ENCODE peak calls at places on chromosomes 4 and X, in nine cellular contexts. One of them, this sample, is unnamed.

GRCh38 chrX:150569155-150569477 is 695 bp downstream of the MTM1 start:
- DNase-seq in glutamatergic neuron: no peak
- DNase-seq in fibroblast of pulmonary artery: peak
- DNase-seq in lung: no peak
- DNase-seq in GM06990: no peak
- DNase-seq in nephron progenitor cell: no peak
- DNase-seq in CD4-positive, alpha-beta T cell: peak
- DNase-seq in AG04449: no peak
- DNase-seq in astrocyte of the spinal cord: peak
- DNase-seq in this sample: no peak

GRCh38 chrX:23980063-23980462 is 46.9 kb downstream of the KLHL15 start:
- DNase-seq in lung: no peak
- DNase-seq in glutamatergic neuron: no peak
- DNase-seq in AG04449: no peak
- DNase-seq in GM06990: no peak
- DNase-seq in fibroblast of pulmonary artery: no peak
- DNase-seq in nephron progenitor cell: no peak
- DNase-seq in astrocyte of the spinal cord: no peak
- DNase-seq in CD4-positive, alpha-beta T cell: no peak
- DNase-seq in this sample: no peak

GRCh38 chr4:84681488-84682274 is 98.8 kb downstream of the CDS1 start:
- DNase-seq in nephron progenitor cell: no peak
- DNase-seq in astrocyte of the spinal cord: peak
- DNase-seq in glutamatergic neuron: no peak
- DNase-seq in lung: no peak
- DNase-seq in fibroblast of pulmonary artery: peak
- DNase-seq in CD4-positive, alpha-beta T cell: no peak
- DNase-seq in GM06990: no peak
- DNase-seq in AG04449: peak
- DNase-seq in this sample: no peak

GRCh38 chr4:149885896-149886295 is 70.3 kb upstream of the IQCM start:
- DNase-seq in glutamatergic neuron: no peak
- DNase-seq in CD4-positive, alpha-beta T cell: no peak
- DNase-seq in fibroblast of pulmonary artery: peak
- DNase-seq in AG04449: peak
- DNase-seq in nephron progenitor cell: no peak
- DNase-seq in GM06990: no peak
- DNase-seq in astrocyte of the spinal cord: peak
- DNase-seq in lung: no peak
- DNase-seq in this sample: no peak

GRCh38 chrX:30141966-30142365 is 73.4 kb upstream of the MAGEB2 start:
- DNase-seq in astrocyte of the spinal cord: peak
- DNase-seq in glutamatergic neuron: no peak
- DNase-seq in lung: no peak
- DNase-seq in fibroblast of pulmonary artery: peak
- DNase-seq in nephron progenitor cell: peak
- DNase-seq in GM06990: no peak
- DNase-seq in AG04449: no peak
- DNase-seq in CD4-positive, alpha-beta T cell: no peak
- DNase-seq in this sample: no peak

GRCh38 chrX:54978448-54978847 is 15.5 kb downstream of the PFKFB1 start:
- DNase-seq in lung: no peak
- DNase-seq in nephron progenitor cell: no peak
- DNase-seq in astrocyte of the spinal cord: no peak
- DNase-seq in glutamatergic neuron: no peak
- DNase-seq in fibroblast of pulmonary artery: peak
- DNase-seq in CD4-positive, alpha-beta T cell: no peak
- DNase-seq in GM06990: no peak
- DNase-seq in AG04449: no peak
- DNase-seq in this sample: no peak

GRCh38 chrX:17930850-17931249 is 69.8 kb upstream of the RAI2 start:
- DNase-seq in lung: no peak
- DNase-seq in astrocyte of the spinal cord: no peak
- DNase-seq in GM06990: no peak
- DNase-seq in CD4-positive, alpha-beta T cell: no peak
- DNase-seq in fibroblast of pulmonary artery: no peak
- DNase-seq in AG04449: no peak
- DNase-seq in glutamatergic neuron: no peak
- DNase-seq in nephron progenitor cell: no peak
- DNase-seq in this sample: no peak

GRCh38 chr4:25792200-25792791 is 70.5 kb downstream of the SEL1L3 start:
- DNase-seq in glutamatergic neuron: peak
- DNase-seq in CD4-positive, alpha-beta T cell: no peak
- DNase-seq in GM06990: no peak
- DNase-seq in astrocyte of the spinal cord: no peak
- DNase-seq in AG04449: no peak
- DNase-seq in fibroblast of pulmonary artery: peak
- DNase-seq in lung: peak
- DNase-seq in nephron progenitor cell: peak
- DNase-seq in this sample: peak

GRCh38 chrX:18676470-18676869 is 4.6 kb upstream of the RS1 start:
- DNase-seq in nephron progenitor cell: peak
- DNase-seq in fibroblast of pulmonary artery: peak
- DNase-seq in astrocyte of the spinal cord: no peak
- DNase-seq in lung: no peak
- DNase-seq in GM06990: no peak
- DNase-seq in CD4-positive, alpha-beta T cell: no peak
- DNase-seq in AG04449: no peak
- DNase-seq in glutamatergic neuron: peak
- DNase-seq in this sample: peak

GRCh38 chr4:38177792-38178665 is 217.8 kb downstream of the PTTG2 start:
- DNase-seq in astrocyte of the spinal cord: no peak
- DNase-seq in AG04449: no peak
- DNase-seq in GM06990: no peak
- DNase-seq in lung: peak
- DNase-seq in glutamatergic neuron: no peak
- DNase-seq in fibroblast of pulmonary artery: peak
- DNase-seq in CD4-positive, alpha-beta T cell: peak
- DNase-seq in nephron progenitor cell: no peak
- DNase-seq in this sample: no peak

GRCh38 chr4:132297346-132297745 is 851.7 kb upstream of the PCDH10 start:
- DNase-seq in astrocyte of the spinal cord: peak
- DNase-seq in fibroblast of pulmonary artery: peak
- DNase-seq in CD4-positive, alpha-beta T cell: no peak
- DNase-seq in nephron progenitor cell: no peak
- DNase-seq in GM06990: no peak
- DNase-seq in glutamatergic neuron: no peak
- DNase-seq in lung: no peak
- DNase-seq in AG04449: no peak
- DNase-seq in this sample: no peak

GRCh38 chr4:13088726-13089658 is 395.1 kb downstream of the RAB28 start:
- DNase-seq in fibroblast of pulmonary artery: no peak
- DNase-seq in nephron progenitor cell: no peak
- DNase-seq in astrocyte of the spinal cord: peak
- DNase-seq in lung: no peak
- DNase-seq in AG04449: no peak
- DNase-seq in CD4-positive, alpha-beta T cell: no peak
- DNase-seq in GM06990: no peak
- DNase-seq in glutamatergic neuron: no peak
- DNase-seq in this sample: no peak

GRCh38 chrX:45050558-45050957 is 150.1 kb downstream of the DIPK2B start:
- DNase-seq in nephron progenitor cell: no peak
- DNase-seq in astrocyte of the spinal cord: no peak
- DNase-seq in lung: no peak
- DNase-seq in AG04449: no peak
- DNase-seq in fibroblast of pulmonary artery: no peak
- DNase-seq in GM06990: no peak
- DNase-seq in glutamatergic neuron: no peak
- DNase-seq in CD4-positive, alpha-beta T cell: no peak
- DNase-seq in this sample: no peak

GRCh38 chrX:110421499-110422455 is 63.1 kb downstream of the RTL9 start:
- DNase-seq in glutamatergic neuron: no peak
- DNase-seq in GM06990: no peak
- DNase-seq in nephron progenitor cell: no peak
- DNase-seq in AG04449: no peak
- DNase-seq in fibroblast of pulmonary artery: no peak
- DNase-seq in astrocyte of the spinal cord: no peak
- DNase-seq in lung: peak
- DNase-seq in CD4-positive, alpha-beta T cell: no peak
- DNase-seq in this sample: no peak

GRCh38 chrX:97159916-97160800 is 276.4 kb downstream of the RPA4 start:
- DNase-seq in astrocyte of the spinal cord: no peak
- DNase-seq in nephron progenitor cell: no peak
- DNase-seq in CD4-positive, alpha-beta T cell: no peak
- DNase-seq in glutamatergic neuron: no peak
- DNase-seq in lung: no peak
- DNase-seq in GM06990: no peak
- DNase-seq in AG04449: no peak
- DNase-seq in fibroblast of pulmonary artery: no peak
- DNase-seq in this sample: peak

GRCh38 chrX:23766650-23767551 is 16.1 kb upstream of the SAT1 start:
- DNase-seq in GM06990: no peak
- DNase-seq in nephron progenitor cell: peak
- DNase-seq in fibroblast of pulmonary artery: no peak
- DNase-seq in CD4-positive, alpha-beta T cell: no peak
- DNase-seq in astrocyte of the spinal cord: no peak
- DNase-seq in glutamatergic neuron: no peak
- DNase-seq in AG04449: no peak
- DNase-seq in lung: no peak
- DNase-seq in this sample: no peak

GRCh38 chr4:187632260-187633010 is 363.1 kb upstream of the ZFP42 start:
- DNase-seq in AG04449: no peak
- DNase-seq in astrocyte of the spinal cord: peak
- DNase-seq in glutamatergic neuron: no peak
- DNase-seq in nephron progenitor cell: no peak
- DNase-seq in GM06990: no peak
- DNase-seq in fibroblast of pulmonary artery: no peak
- DNase-seq in CD4-positive, alpha-beta T cell: no peak
- DNase-seq in lung: no peak
- DNase-seq in this sample: no peak

DNA sequence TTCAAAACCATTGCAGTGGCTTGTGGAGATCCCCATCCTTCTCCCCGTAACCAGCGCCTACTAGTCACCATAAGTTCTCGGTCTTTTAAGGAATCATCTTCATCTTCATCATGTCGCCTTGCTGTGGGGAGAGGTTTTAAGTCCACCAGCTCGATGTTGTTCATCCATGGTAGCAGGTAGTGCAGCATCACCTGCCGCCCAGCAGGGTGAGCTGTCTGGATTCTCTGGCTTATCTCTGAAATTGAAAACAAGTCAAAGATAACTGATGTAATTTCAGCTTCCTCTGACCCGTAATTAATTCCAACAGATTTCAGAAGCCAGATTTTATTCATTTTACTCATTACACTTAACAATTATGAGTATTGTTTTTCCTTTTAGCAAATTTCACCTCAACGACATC is 67.4 kb downstream of the ZAR1 start:
- DNase-seq in glutamatergic neuron: no peak
- DNase-seq in GM06990: no peak
- DNase-seq in AG04449: no peak
- DNase-seq in lung: no peak
- DNase-seq in fibroblast of pulmonary artery: peak
- DNase-seq in nephron progenitor cell: no peak
- DNase-seq in astrocyte of the spinal cord: no peak
- DNase-seq in CD4-positive, alpha-beta T cell: no peak
- DNase-seq in this sample: no peak
- TF ChIP-seq CTCF in glutamatergic neuron: peak
- TF ChIP-seq CTCF in GM06990: peak
- TF ChIP-seq CTCF in AG04449: peak
- TF ChIP-seq CTCF in lung: no peak
- TF ChIP-seq CTCF in fibroblast of pulmonary artery: peak
- TF ChIP-seq CTCF in nephron progenitor cell: no peak
- TF ChIP-seq CTCF in astrocyte of the spinal cord: peak
- TF ChIP-seq CTCF in CD4-positive, alpha-beta T cell: no peak
- TF ChIP-seq CTCF in this sample: peak

GRCh38 chr4:139509727-139510410 is 46.1 kb downstream of the SETD7 start:
- DNase-seq in fibroblast of pulmonary artery: peak
- DNase-seq in nephron progenitor cell: no peak
- DNase-seq in AG04449: no peak
- DNase-seq in lung: no peak
- DNase-seq in astrocyte of the spinal cord: no peak
- DNase-seq in CD4-positive, alpha-beta T cell: no peak
- DNase-seq in glutamatergic neuron: no peak
- DNase-seq in GM06990: no peak
- DNase-seq in this sample: no peak
- TF ChIP-seq CTCF in fibroblast of pulmonary artery: peak
- TF ChIP-seq CTCF in nephron progenitor cell: no peak
- TF ChIP-seq CTCF in AG04449: peak
- TF ChIP-seq CTCF in lung: peak
- TF ChIP-seq CTCF in astrocyte of the spinal cord: peak
- TF ChIP-seq CTCF in CD4-positive, alpha-beta T cell: no peak
- TF ChIP-seq CTCF in glutamatergic neuron: no peak
- TF ChIP-seq CTCF in GM06990: peak
- TF ChIP-seq CTCF in this sample: peak

DNA sequence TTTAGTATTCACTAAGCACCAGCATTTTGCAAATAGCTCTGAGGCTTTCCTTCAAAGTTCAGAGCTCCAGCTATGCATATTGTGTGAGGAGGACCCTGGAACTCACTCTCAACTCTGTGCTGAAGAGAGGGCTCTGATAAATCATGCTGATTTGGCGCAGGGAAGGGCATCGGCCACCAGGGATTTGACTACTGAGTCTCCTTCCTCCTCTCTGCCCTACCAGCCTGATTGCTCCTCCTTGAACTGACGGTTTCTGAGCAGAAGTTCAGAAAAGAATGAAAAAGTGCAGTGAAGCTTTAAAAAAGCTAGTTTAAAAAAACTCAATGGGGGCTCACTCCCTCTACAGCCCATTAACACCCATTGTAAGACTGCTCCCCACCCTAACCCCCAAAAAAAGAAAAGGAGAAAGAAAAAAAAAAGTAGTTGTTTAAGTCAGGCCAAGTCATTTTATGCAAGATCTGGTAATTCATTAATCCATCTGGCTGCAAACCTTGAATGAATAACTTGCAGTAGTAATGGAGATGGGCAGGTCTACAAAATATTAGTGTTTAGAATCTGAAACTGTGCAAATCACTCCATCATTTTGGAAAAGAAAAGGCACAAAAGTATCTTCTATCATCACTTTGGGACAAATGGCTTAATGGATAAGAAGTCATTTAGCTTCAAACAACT is 13.3 kb downstream of the PPARGC1A start:
- DNase-seq in nephron progenitor cell: no peak
- DNase-seq in AG04449: no peak
- DNase-seq in lung: no peak
- DNase-seq in glutamatergic neuron: no peak
- DNase-seq in fibroblast of pulmonary artery: no peak
- DNase-seq in GM06990: no peak
- DNase-seq in CD4-positive, alpha-beta T cell: no peak
- DNase-seq in astrocyte of the spinal cord: no peak
- DNase-seq in this sample: no peak
- TF ChIP-seq CTCF in nephron progenitor cell: no peak
- TF ChIP-seq CTCF in AG04449: no peak
- TF ChIP-seq CTCF in lung: no peak
- TF ChIP-seq CTCF in glutamatergic neuron: no peak
- TF ChIP-seq CTCF in fibroblast of pulmonary artery: no peak
- TF ChIP-seq CTCF in GM06990: no peak
- TF ChIP-seq CTCF in CD4-positive, alpha-beta T cell: no peak
- TF ChIP-seq CTCF in astrocyte of the spinal cord: no peak
- TF ChIP-seq CTCF in this sample: no peak

DNA sequence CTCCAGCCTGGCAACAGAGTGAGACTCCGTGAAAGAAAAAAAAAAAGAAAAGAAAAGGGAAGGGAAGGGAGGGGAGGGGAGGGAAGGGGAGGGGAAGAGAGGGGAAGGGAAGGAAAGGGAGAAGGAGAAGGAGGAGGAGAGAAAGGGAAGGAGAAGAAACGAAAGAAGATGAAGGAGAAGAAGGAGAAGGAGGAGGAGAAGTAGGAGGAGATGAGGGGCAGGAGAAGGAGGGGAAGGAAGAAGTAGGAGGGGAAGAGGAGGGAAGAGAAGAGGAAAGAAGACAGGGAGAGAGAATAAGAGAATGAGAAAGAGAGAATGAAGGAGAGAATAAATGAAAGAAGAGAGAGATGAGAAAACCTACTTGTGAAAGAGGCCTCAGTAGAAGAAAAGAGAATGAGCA is 170.3 kb downstream of the DHRSX start:
- DNase-seq in GM06990: no peak
- DNase-seq in nephron progenitor cell: no peak
- DNase-seq in astrocyte of the spinal cord: no peak
- DNase-seq in CD4-positive, alpha-beta T cell: no peak
- DNase-seq in AG04449: no peak
- DNase-seq in fibroblast of pulmonary artery: no peak
- DNase-seq in glutamatergic neuron: no peak
- DNase-seq in lung: no peak
- DNase-seq in this sample: no peak
- TF ChIP-seq CTCF in GM06990: no peak
- TF ChIP-seq CTCF in nephron progenitor cell: no peak
- TF ChIP-seq CTCF in astrocyte of the spinal cord: no peak
- TF ChIP-seq CTCF in CD4-positive, alpha-beta T cell: no peak
- TF ChIP-seq CTCF in AG04449: no peak
- TF ChIP-seq CTCF in fibroblast of pulmonary artery: no peak
- TF ChIP-seq CTCF in glutamatergic neuron: no peak
- TF ChIP-seq CTCF in lung: no peak
- TF ChIP-seq CTCF in this sample: no peak

This sample was measured in neural crest cell.